ENCODE peak calls at places on chromosomes 2 and 18, in six cellular contexts. N is GM12878, X is WTC11, M is H1, Y is HepG2, O is K562. P is an unnamed sample.

GRCh38 chr18:23194150-23194968 is 59.1 kb downstream of the CABLES1 start:
- DNase-seq in N (no peak), X (no peak), M (no peak), Y (no peak), O (no peak), P (no peak)

GRCh38 chr2:189372688-189373257 is 68.5 kb upstream of the WDR75 start:
- DNase-seq in N (no peak), X (no peak), M (no peak), Y (no peak), O (no peak), P (no peak)

GRCh38 chr2:101752708-101753107 is 55.2 kb downstream of the MAP4K4 start:
- DNase-seq in N (no peak), X (no peak), M (no peak), Y (no peak), O (no peak), P (no peak)

GRCh38 chr2:232988444-232988843 is 24.6 kb downstream of the NGEF start:
- DNase-seq in N (no peak), X (no peak), M (no peak), Y (peak), O (no peak), P (peak)

GRCh38 chr2:20231632-20232031 is 6.7 kb upstream of the SDC1 start:
- DNase-seq in N (no peak), X (peak), M (peak), Y (peak), O (no peak), P (peak)

GRCh38 chr2:68762112-68762511 is 27.5 kb downstream of the ARHGAP25 start:
- DNase-seq in N (no peak), X (no peak), M (no peak), Y (no peak), O (no peak), P (no peak)

GRCh38 chr2:69089244-69089643 is 76.3 kb downstream of the ANTXR1 start:
- DNase-seq in N (no peak), X (no peak), M (no peak), Y (no peak), O (no peak), P (no peak)

GRCh38 chr2:96526101-96526591 is 10.4 kb upstream of the ARID5A start:
- DNase-seq in N (no peak), X (no peak), M (no peak), Y (no peak), O (no peak), P (no peak)

GRCh38 chr2:108924444-108925251 is 64.4 kb downstream of the EDAR start:
- DNase-seq in N (no peak), X (no peak), M (no peak), Y (no peak), O (no peak), P (no peak)

GRCh38 chr2:86628091-86628522 is 4.4 kb upstream of the RNF103 start:
- DNase-seq in N (peak), X (no peak), M (no peak), Y (peak), O (no peak), P (no peak)

GRCh38 chr2:226795281-226796011 is 4.2 kb downstream of the IRS1 start:
- DNase-seq in N (no peak), X (no peak), M (peak), Y (no peak), O (no peak), P (no peak)

GRCh38 chr2:25742501-25742900 is 69.1 kb upstream of the DTNB start:
- DNase-seq in N (no peak), X (no peak), M (no peak), Y (no peak), O (no peak), P (no peak)

GRCh38 chr2:210477496-210477895 is 937 bp upstream of the LANCL1 start:
- DNase-seq in N (no peak), X (peak), M (peak), Y (peak), O (peak), P (peak)

GRCh38 chr2:181178823-181179412 is 198.5 kb downstream of the UBE2E3 start:
- DNase-seq in N (no peak), X (peak), M (no peak), Y (peak), O (peak), P (peak)

GRCh38 chr18:57659463-57660102 is 37.9 kb upstream of the NARS1 start:
- DNase-seq in N (no peak), X (no peak), M (no peak), Y (no peak), O (peak), P (no peak)

GRCh38 chr18:50791599-50792438 is 28.0 kb downstream of the MRO start:
- DNase-seq in N (no peak), X (no peak), M (no peak), Y (no peak), O (no peak), P (no peak)

GRCh38 chr2:191688934-191689695 is 11.2 kb downstream of the NABP1 start:
- DNase-seq in N (no peak), X (no peak), M (no peak), Y (peak), O (no peak), P (peak)

GRCh38 chr2:232377841-232378734 is 463 bp upstream of the ALPP start:
- DNase-seq in N (no peak), X (peak), M (no peak), Y (no peak), O (no peak), P (no peak)

GRCh38 chr2:72082887-72083286 is 64.8 kb downstream of the CYP26B1 start:
- DNase-seq in N (no peak), X (no peak), M (no peak), Y (no peak), O (no peak), P (no peak)

GRCh38 chr2:215747244-215747620 is 266.1 kb downstream of the MREG start:
- DNase-seq in N (no peak), X (no peak), M (no peak), Y (peak), O (no peak), P (no peak)

GRCh38 chr2:86194751-86195054 is 559 bp downstream of the IMMT start:
- DNase-seq in N (peak), X (peak), M (no peak), Y (no peak), O (no peak), P (peak)

GRCh38 chr2:105746177-105747080 is 1.7 kb downstream of the NCK2 start:
- DNase-seq in N (peak), X (peak), M (peak), Y (peak), O (peak), P (no peak)

GRCh38 chr18:26185267-26185666 is 41.0 kb upstream of the TAF4B start:
- DNase-seq in N (no peak), X (no peak), M (no peak), Y (peak), O (no peak), P (peak)

GRCh38 chr2:233079953-233080835 is 20.1 kb downstream of the INPP5D start:
- DNase-seq in N (no peak), X (no peak), M (no peak), Y (no peak), O (no peak), P (no peak)

GRCh38 chr2:42328148-42328833 is 32.7 kb downstream of the COX7A2L start:
- DNase-seq in N (no peak), X (no peak), M (no peak), Y (no peak), O (no peak), P (peak)

GRCh38 chr2:60674524-60675165 is 81.4 kb upstream of the PAPOLG start:
- DNase-seq in N (peak), X (peak), M (peak), Y (peak), O (peak), P (peak)

GRCh38 chr2:7427293-7428060 is 510.3 kb downstream of the RNF144A start:
- DNase-seq in N (peak), X (no peak), M (no peak), Y (peak), O (peak), P (peak)

GRCh38 chr2:69382547-69382946 is 4.5 kb downstream of the GFPT1 start:
- DNase-seq in N (no peak), X (no peak), M (no peak), Y (no peak), O (peak), P (no peak)

GRCh38 chr2:74815955-74816354 is 18.0 kb upstream of the HK2 start:
- DNase-seq in N (no peak), X (no peak), M (no peak), Y (no peak), O (no peak), P (no peak)

GRCh38 chr2:72911256-72911655 is 6.1 kb upstream of the EMX1 start:
- DNase-seq in N (no peak), X (no peak), M (no peak), Y (no peak), O (no peak), P (no peak)

GRCh38 chr2:230665263-230665691 is 47.4 kb upstream of the CAB39 start:
- DNase-seq in N (peak), X (no peak), M (no peak), Y (no peak), O (no peak), P (no peak)

GRCh38 chr2:37585982-37586621 is 85.3 kb downstream of the CDC42EP3 start:
- DNase-seq in N (peak), X (no peak), M (no peak), Y (no peak), O (no peak), P (peak)

GRCh38 chr2:203476881-203477280 is 58.2 kb downstream of the RAPH1 start:
- DNase-seq in N (no peak), X (no peak), M (no peak), Y (no peak), O (no peak), P (no peak)

GRCh38 chr18:24831091-24831490 is 370.7 kb downstream of the HRH4 start:
- DNase-seq in N (no peak), X (no peak), M (no peak), Y (no peak), O (no peak), P (no peak)

GRCh38 chr2:64644240-64645013 is 9.3 kb downstream of the SERTAD2 start:
- DNase-seq in N (no peak), X (peak), M (peak), Y (peak), O (peak), P (peak)

GRCh38 chr2:50863218-50863617 is 168.7 kb downstream of the NRXN1 start:
- DNase-seq in N (no peak), X (no peak), M (no peak), Y (no peak), O (no peak), P (no peak)

GRCh38 chr18:55384115-55384514 is 203.9 kb downstream of the TCF4 start:
- DNase-seq in N (no peak), X (no peak), M (no peak), Y (no peak), O (no peak), P (no peak)

GRCh38 chr18:55385770-55386169 is 202.2 kb downstream of the TCF4 start:
- DNase-seq in N (no peak), X (no peak), M (no peak), Y (no peak), O (no peak), P (no peak)

GRCh38 chr18:55386545-55386944 is 201.4 kb downstream of the TCF4 start:
- DNase-seq in N (no peak), X (no peak), M (no peak), Y (no peak), O (peak), P (no peak)

GRCh38 chr18:55382277-55382805 is 205.7 kb downstream of the TCF4 start:
- DNase-seq in N (no peak), X (no peak), M (no peak), Y (no peak), O (no peak), P (no peak)

GRCh38 chr18:55384551-55385275 is 203.3 kb downstream of the TCF4 start:
- DNase-seq in N (no peak), X (peak), M (peak), Y (peak), O (peak), P (no peak)
- TF ChIP-seq SP1 in N (no peak), X (no peak), M (no peak), Y (no peak), O (no peak), P (no peak)

GRCh38 chr2:241701155-241701404 is 759 bp upstream of the ING5 start:
- DNase-seq in N (peak), X (no peak), M (no peak), Y (no peak), O (no peak), P (no peak)

GRCh38 chr2:241702155-241702404 is 241 bp downstream of the ING5 start:
- DNase-seq in N (peak), X (no peak), M (peak), Y (no peak), O (peak), P (no peak)

GRCh38 chr2:241702405-241703127 is 727 bp downstream of the ING5 start:
- DNase-seq in N (peak), X (peak), M (peak), Y (peak), O (peak), P (peak)

GRCh38 chr2:241703128-241703604 is 1.3 kb downstream of the ING5 start:
- DNase-seq in N (no peak), X (no peak), M (no peak), Y (no peak), O (no peak), P (no peak)

GRCh38 chr2:241701405-241702154 is at the start of gene ING5:
- DNase-seq in N (peak), X (peak), M (peak), Y (peak), O (peak), P (peak)
- TF ChIP-seq CTCF in N (no peak), X (no peak), M (no peak), Y (no peak), O (no peak), P (no peak)

GRCh38 chr2:164922119-164922518 is 33.2 kb downstream of the SLC38A11 start:
- DNase-seq in N (no peak), X (no peak), M (no peak), Y (no peak), O (no peak), P (no peak)

GRCh38 chr2:164920430-164920829 is 34.9 kb downstream of the SLC38A11 start:
- DNase-seq in N (no peak), X (no peak), M (no peak), Y (peak), O (no peak), P (no peak)

GRCh38 chr2:164913640-164914346 is 41.5 kb downstream of the SLC38A11 start:
- DNase-seq in N (no peak), X (no peak), M (no peak), Y (peak), O (no peak), P (no peak)

GRCh38 chr2:164913011-164913410 is 42.3 kb downstream of the SLC38A11 start:
- DNase-seq in N (no peak), X (no peak), M (no peak), Y (no peak), O (no peak), P (no peak)

DNA sequence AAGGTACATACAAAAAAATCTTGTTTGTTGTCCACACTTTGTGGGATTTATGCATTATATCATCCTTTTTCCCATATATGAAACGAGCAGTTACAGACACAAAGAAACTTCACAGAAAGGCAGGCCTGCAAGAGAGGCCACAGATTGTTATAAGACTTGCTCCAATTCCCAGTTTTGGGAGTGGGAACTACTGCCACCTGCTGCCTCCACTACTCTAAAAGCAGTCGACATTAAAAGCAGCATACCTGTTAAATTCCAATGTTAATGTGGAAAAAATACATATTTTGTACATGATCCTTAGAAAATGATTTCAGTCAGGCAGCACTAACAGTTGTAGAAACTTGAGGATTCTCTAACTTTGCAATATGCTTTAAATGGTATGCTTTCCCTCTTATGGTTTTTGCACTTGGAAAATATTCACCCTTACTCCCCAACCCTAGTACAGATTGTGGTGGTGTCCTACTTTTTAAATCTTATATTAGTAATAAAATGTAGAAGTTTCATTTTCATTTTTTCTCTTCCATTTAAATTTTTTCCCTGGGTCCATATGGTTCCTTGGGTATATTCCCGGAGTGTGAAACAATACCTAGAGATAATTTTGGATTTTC is 37.9 kb downstream of the SLC38A11 start:
- DNase-seq in N (no peak), X (peak), M (no peak), Y (peak), O (no peak), P (peak)
- TF ChIP-seq SP1 in N (no peak), X (no peak), M (no peak), Y (no peak), O (no peak), P (no peak)

GRCh38 chr2:99615247-99615771 is 125.5 kb upstream of the REV1 start:
- DNase-seq in N (no peak), X (peak), M (peak), Y (peak), O (no peak), P (peak)
- TF ChIP-seq CTCF in N (no peak), X (no peak), M (peak), Y (peak), O (peak), P (peak)